ENCODE peak calls at places on chromosome 6, in seven cellular contexts. One of them, this sample, is unnamed.

GRCh38 chr6:151069641-151070040 is 170.1 kb upstream of the AKAP12 start:
- DNase-seq in dorsolateral prefrontal cortex: no peak
- DNase-seq in HCT116: no peak
- DNase-seq in BJ: no peak
- DNase-seq in AG10803: no peak
- DNase-seq in endodermal cell: no peak
- DNase-seq in foreskin fibroblast: no peak
- DNase-seq in this sample: no peak

GRCh38 chr6:65819152-65819551 is 112.1 kb upstream of the EYS start:
- DNase-seq in dorsolateral prefrontal cortex: no peak
- DNase-seq in HCT116: no peak
- DNase-seq in BJ: no peak
- DNase-seq in AG10803: no peak
- DNase-seq in endodermal cell: no peak
- DNase-seq in foreskin fibroblast: no peak
- DNase-seq in this sample: no peak

GRCh38 chr6:110518281-110518623 is 41.8 kb upstream of the SLC22A16 start:
- DNase-seq in dorsolateral prefrontal cortex: no peak
- DNase-seq in HCT116: no peak
- DNase-seq in BJ: no peak
- DNase-seq in AG10803: peak; percentile 19
- DNase-seq in endodermal cell: no peak
- DNase-seq in foreskin fibroblast: no peak
- DNase-seq in this sample: no peak

GRCh38 chr6:23654745-23655144 is 471.3 kb upstream of the NRSN1 start:
- DNase-seq in dorsolateral prefrontal cortex: no peak
- DNase-seq in HCT116: no peak
- DNase-seq in BJ: no peak
- DNase-seq in AG10803: no peak
- DNase-seq in endodermal cell: no peak
- DNase-seq in foreskin fibroblast: no peak
- DNase-seq in this sample: no peak

GRCh38 chr6:165692106-165692653 is 29.1 kb upstream of the PDE10A start:
- DNase-seq in dorsolateral prefrontal cortex: no peak
- DNase-seq in HCT116: no peak
- DNase-seq in BJ: no peak
- DNase-seq in AG10803: no peak
- DNase-seq in endodermal cell: no peak
- DNase-seq in foreskin fibroblast: no peak
- DNase-seq in this sample: no peak

GRCh38 chr6:57216235-57217101 is 5.6 kb downstream of the RAB23 start:
- DNase-seq in dorsolateral prefrontal cortex: no peak
- DNase-seq in HCT116: no peak
- DNase-seq in BJ: no peak
- DNase-seq in AG10803: peak; percentile 39
- DNase-seq in endodermal cell: no peak
- DNase-seq in foreskin fibroblast: no peak
- DNase-seq in this sample: no peak

GRCh38 chr6:43129434-43130194 is 41.5 kb upstream of the SRF start:
- DNase-seq in dorsolateral prefrontal cortex: no peak
- DNase-seq in HCT116: no peak
- DNase-seq in BJ: no peak
- DNase-seq in AG10803: peak; percentile 54
- DNase-seq in endodermal cell: peak; percentile 81
- DNase-seq in foreskin fibroblast: peak; percentile 51
- DNase-seq in this sample: no peak

GRCh38 chr6:165571721-165572132 is 91.3 kb downstream of the PDE10A start:
- DNase-seq in dorsolateral prefrontal cortex: no peak
- DNase-seq in HCT116: no peak
- DNase-seq in BJ: no peak
- DNase-seq in AG10803: no peak
- DNase-seq in endodermal cell: no peak
- DNase-seq in foreskin fibroblast: no peak
- DNase-seq in this sample: no peak

GRCh38 chr6:14423330-14423729 is 305.8 kb downstream of the CD83 start:
- DNase-seq in dorsolateral prefrontal cortex: no peak
- DNase-seq in HCT116: no peak
- DNase-seq in BJ: no peak
- DNase-seq in AG10803: no peak
- DNase-seq in endodermal cell: no peak
- DNase-seq in foreskin fibroblast: no peak
- DNase-seq in this sample: no peak

GRCh38 chr6:136677822-136678221 is 114.5 kb downstream of the MAP3K5 start:
- DNase-seq in dorsolateral prefrontal cortex: no peak
- DNase-seq in HCT116: no peak
- DNase-seq in BJ: no peak
- DNase-seq in AG10803: no peak
- DNase-seq in endodermal cell: no peak
- DNase-seq in foreskin fibroblast: no peak
- DNase-seq in this sample: no peak

GRCh38 chr6:167904791-167905190 is 78.1 kb downstream of the AFDN start:
- DNase-seq in dorsolateral prefrontal cortex: no peak
- DNase-seq in HCT116: no peak
- DNase-seq in BJ: no peak
- DNase-seq in AG10803: no peak
- DNase-seq in endodermal cell: peak; percentile 78
- DNase-seq in foreskin fibroblast: no peak
- DNase-seq in this sample: no peak

GRCh38 chr6:165059032-165059431 is 250.4 kb downstream of the C6orf118 start:
- DNase-seq in dorsolateral prefrontal cortex: no peak
- DNase-seq in HCT116: no peak
- DNase-seq in BJ: no peak
- DNase-seq in AG10803: peak; percentile 68
- DNase-seq in endodermal cell: no peak
- DNase-seq in foreskin fibroblast: no peak
- DNase-seq in this sample: no peak

GRCh38 chr6:112014483-112014882 is 39.4 kb upstream of the CCN6 start:
- DNase-seq in dorsolateral prefrontal cortex: no peak
- DNase-seq in HCT116: no peak
- DNase-seq in BJ: peak; percentile 79
- DNase-seq in AG10803: peak; percentile 85
- DNase-seq in endodermal cell: no peak
- DNase-seq in foreskin fibroblast: peak; percentile 70
- DNase-seq in this sample: peak; percentile 79

GRCh38 chr6:127547215-127547614 is 28.1 kb upstream of the MTCL3 start:
- DNase-seq in dorsolateral prefrontal cortex: no peak
- DNase-seq in HCT116: no peak
- DNase-seq in BJ: no peak
- DNase-seq in AG10803: no peak
- DNase-seq in endodermal cell: peak; percentile 59
- DNase-seq in foreskin fibroblast: no peak
- DNase-seq in this sample: no peak

GRCh38 chr6:16129623-16130243 is 847 bp downstream of the MYLIP start:
- DNase-seq in dorsolateral prefrontal cortex: no peak
- DNase-seq in HCT116: no peak
- DNase-seq in BJ: no peak
- DNase-seq in AG10803: no peak
- DNase-seq in endodermal cell: peak; percentile 78
- DNase-seq in foreskin fibroblast: no peak
- DNase-seq in this sample: no peak

DNA sequence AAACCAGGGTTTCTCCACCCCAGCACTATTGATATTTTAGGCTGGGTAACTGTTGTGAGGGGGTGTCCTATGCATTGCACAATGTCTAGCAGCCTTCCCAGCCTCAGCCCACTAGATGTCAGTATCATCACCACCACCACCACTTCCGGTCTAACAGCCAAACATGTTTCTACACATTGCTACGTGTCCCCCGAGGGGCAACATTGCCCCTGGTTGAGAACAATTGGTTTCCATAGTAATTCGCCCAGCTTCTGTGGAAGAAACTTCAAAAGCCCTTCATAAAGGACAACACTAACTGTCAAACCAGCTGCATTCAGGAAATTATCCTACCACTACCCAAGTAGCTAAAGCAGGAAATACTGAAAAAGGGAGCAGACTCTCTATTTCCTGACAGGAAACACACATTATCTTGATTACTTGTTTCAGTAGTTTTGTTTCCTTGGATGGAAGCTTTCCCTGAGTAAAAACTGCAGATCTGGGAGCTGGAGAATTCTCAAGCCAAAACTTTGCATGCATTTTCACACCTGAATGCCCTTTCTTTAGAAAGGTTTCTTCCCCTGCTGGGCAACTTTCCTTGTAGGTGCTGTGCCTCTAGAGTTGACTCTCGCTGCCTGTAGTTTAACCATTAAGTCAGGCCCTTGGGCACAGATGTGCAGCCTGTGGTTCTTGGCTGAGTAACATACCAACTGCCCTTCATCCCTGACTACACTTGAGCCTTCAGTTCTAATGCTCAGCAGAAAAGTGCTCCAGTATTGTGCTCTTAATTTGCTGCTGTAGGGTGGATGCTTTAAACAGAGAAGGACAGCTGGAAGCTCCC is 23.6 kb downstream of the PKHD1 start:
- DNase-seq in dorsolateral prefrontal cortex: peak; percentile 30
- DNase-seq in HCT116: peak; percentile 35
- DNase-seq in BJ: no peak
- DNase-seq in AG10803: peak; percentile 42
- DNase-seq in endodermal cell: peak; percentile 81
- DNase-seq in foreskin fibroblast: no peak
- DNase-seq in this sample: no peak
- TF ChIP-seq CTCF in dorsolateral prefrontal cortex: peak; percentile 35
- TF ChIP-seq CTCF in HCT116: no peak
- TF ChIP-seq CTCF in BJ: peak; percentile 60
- TF ChIP-seq CTCF in AG10803: peak; percentile 67
- TF ChIP-seq CTCF in endodermal cell: peak; percentile 80
- TF ChIP-seq CTCF in foreskin fibroblast: peak; percentile 35
- TF ChIP-seq CTCF in this sample: peak; percentile 60

GRCh38 chr6:118187568-118188164 is 280.6 kb downstream of the SLC35F1 start:
- DNase-seq in dorsolateral prefrontal cortex: no peak
- DNase-seq in HCT116: no peak
- DNase-seq in BJ: no peak
- DNase-seq in AG10803: peak; percentile 74
- DNase-seq in endodermal cell: no peak
- DNase-seq in foreskin fibroblast: no peak
- DNase-seq in this sample: peak; percentile 48
- H3K4me3 ChIP-seq in dorsolateral prefrontal cortex: no peak overlapping the region
- H3K4me3 ChIP-seq in HCT116: no peak overlapping the region
- H3K4me3 ChIP-seq in BJ: no peak overlapping the region
- H3K4me3 ChIP-seq in AG10803: no peak overlapping the region
- H3K4me3 ChIP-seq in endodermal cell: no peak overlapping the region
- H3K4me3 ChIP-seq in foreskin fibroblast: no peak overlapping the region
- H3K4me3 ChIP-seq in this sample: no peak overlapping the region

GRCh38 chr6:107489636-107490567 is at the start of gene SOBP:
- DNase-seq in dorsolateral prefrontal cortex: peak; percentile 57
- DNase-seq in HCT116: no peak
- DNase-seq in BJ: no peak
- DNase-seq in AG10803: no peak
- DNase-seq in endodermal cell: peak; percentile 83
- DNase-seq in foreskin fibroblast: peak; percentile 28
- DNase-seq in this sample: no peak

GRCh38 chr6:107488875-107489635 is 862 bp upstream of the SOBP start:
- DNase-seq in dorsolateral prefrontal cortex: no peak
- DNase-seq in HCT116: no peak
- DNase-seq in BJ: no peak
- DNase-seq in AG10803: no peak
- DNase-seq in endodermal cell: peak; percentile 88
- DNase-seq in foreskin fibroblast: peak; percentile 14
- DNase-seq in this sample: no peak

GRCh38 chr6:107490568-107491058 is 696 bp downstream of the SOBP start:
- DNase-seq in dorsolateral prefrontal cortex: no peak
- DNase-seq in HCT116: no peak
- DNase-seq in BJ: no peak
- DNase-seq in AG10803: no peak
- DNase-seq in endodermal cell: no peak
- DNase-seq in foreskin fibroblast: no peak
- DNase-seq in this sample: no peak

GRCh38 chr6:107491791-107492674 is 2.1 kb downstream of the SOBP start:
- DNase-seq in dorsolateral prefrontal cortex: peak; percentile 75
- DNase-seq in HCT116: no peak
- DNase-seq in BJ: peak; percentile 13
- DNase-seq in AG10803: peak; percentile 63
- DNase-seq in endodermal cell: no peak
- DNase-seq in foreskin fibroblast: peak; percentile 83
- DNase-seq in this sample: peak; percentile 39

GRCh38 chr6:107491059-107491609 is 1.2 kb downstream of the SOBP start:
- DNase-seq in dorsolateral prefrontal cortex: peak; percentile 56
- DNase-seq in HCT116: no peak
- DNase-seq in BJ: no peak
- DNase-seq in AG10803: no peak
- DNase-seq in endodermal cell: peak; percentile 85
- DNase-seq in foreskin fibroblast: peak; percentile 23
- DNase-seq in this sample: no peak
- TF ChIP-seq CTCF in dorsolateral prefrontal cortex: no peak
- TF ChIP-seq CTCF in HCT116: no peak
- TF ChIP-seq CTCF in BJ: no peak
- TF ChIP-seq CTCF in AG10803: no peak
- TF ChIP-seq CTCF in endodermal cell: no peak
- TF ChIP-seq CTCF in foreskin fibroblast: no peak
- TF ChIP-seq CTCF in this sample: no peak

GRCh38 chr6:117391874-117392583 is 33.7 kb downstream of the ROS1 start:
- DNase-seq in dorsolateral prefrontal cortex: no peak
- DNase-seq in HCT116: no peak
- DNase-seq in BJ: no peak
- DNase-seq in AG10803: no peak
- DNase-seq in endodermal cell: no peak
- DNase-seq in foreskin fibroblast: no peak
- DNase-seq in this sample: no peak

GRCh38 chr6:117395164-117395563 is 30.6 kb downstream of the ROS1 start:
- DNase-seq in dorsolateral prefrontal cortex: no peak
- DNase-seq in HCT116: no peak
- DNase-seq in BJ: no peak
- DNase-seq in AG10803: no peak
- DNase-seq in endodermal cell: no peak
- DNase-seq in foreskin fibroblast: no peak
- DNase-seq in this sample: no peak

GRCh38 chr6:117387454-117387974 is 38.2 kb downstream of the ROS1 start:
- DNase-seq in dorsolateral prefrontal cortex: no peak
- DNase-seq in HCT116: no peak
- DNase-seq in BJ: no peak
- DNase-seq in AG10803: no peak
- DNase-seq in endodermal cell: no peak
- DNase-seq in foreskin fibroblast: no peak
- DNase-seq in this sample: no peak

GRCh38 chr6:117384659-117385058 is 41.1 kb downstream of the ROS1 start:
- DNase-seq in dorsolateral prefrontal cortex: no peak
- DNase-seq in HCT116: no peak
- DNase-seq in BJ: no peak
- DNase-seq in AG10803: no peak
- DNase-seq in endodermal cell: no peak
- DNase-seq in foreskin fibroblast: no peak
- DNase-seq in this sample: no peak

DNA sequence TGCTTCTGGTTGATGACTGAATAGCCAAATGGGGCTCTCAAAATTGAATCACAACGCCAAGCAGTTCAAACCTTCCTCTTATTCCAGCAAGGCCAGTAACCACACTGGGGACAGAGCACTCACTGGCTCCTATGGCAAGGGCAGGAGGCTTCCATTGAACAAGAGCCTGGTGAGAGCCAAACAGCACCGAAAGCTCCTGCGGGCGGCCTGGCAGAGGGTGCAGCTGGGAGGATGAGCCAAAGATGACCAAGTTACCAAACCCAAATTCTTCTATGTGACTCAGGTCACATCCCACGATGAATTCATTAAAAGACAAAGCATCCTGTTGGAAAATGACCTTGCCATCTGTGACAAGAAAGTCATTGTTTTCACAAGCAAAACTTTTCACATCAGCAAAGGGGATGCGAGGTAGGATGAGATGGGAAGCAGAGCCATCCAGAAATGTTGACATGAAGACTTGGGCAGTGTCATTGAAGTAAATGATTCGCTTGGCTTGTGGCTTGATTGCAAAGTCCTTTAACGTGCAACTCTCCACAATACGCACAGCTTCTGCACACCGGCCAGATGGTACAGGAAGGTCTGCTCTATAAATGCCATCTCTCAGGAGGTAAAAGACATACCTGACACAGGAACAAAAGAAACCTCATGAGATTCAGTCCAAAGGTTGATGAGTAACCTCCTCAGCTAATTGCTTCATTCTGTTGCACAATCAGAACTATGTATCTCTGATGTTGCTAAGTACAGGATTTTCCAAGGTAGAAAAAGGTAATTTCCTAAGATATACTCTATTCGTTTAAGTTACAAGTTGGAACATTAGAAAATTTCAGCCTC is 36.3 kb downstream of the ROS1 start:
- DNase-seq in dorsolateral prefrontal cortex: no peak
- DNase-seq in HCT116: no peak
- DNase-seq in BJ: no peak
- DNase-seq in AG10803: no peak
- DNase-seq in endodermal cell: no peak
- DNase-seq in foreskin fibroblast: peak; percentile 21
- DNase-seq in this sample: no peak
- H3K4me3 ChIP-seq in dorsolateral prefrontal cortex: no peak overlapping the region
- H3K4me3 ChIP-seq in HCT116: no peak overlapping the region
- H3K4me3 ChIP-seq in BJ: no peak overlapping the region
- H3K4me3 ChIP-seq in AG10803: no peak overlapping the region
- H3K4me3 ChIP-seq in endodermal cell: no peak overlapping the region
- H3K4me3 ChIP-seq in foreskin fibroblast: no peak overlapping the region
- H3K4me3 ChIP-seq in this sample: no peak overlapping the region